ENCODE peak calls at places on chromosome 11, in six cellular contexts. G is pancreas; X is A549; E is stimulated activated CD4-positive, alpha-beta T cell treated with anti-CD3 and anti-CD28 coated beads, Interleukin-2, amount 100 ng/mL, for 24 hours; K is fibroblast of the conjunctiva; N is psoas muscle. Z is an unnamed sample.
A peak's percentile ranks its signal among the peaks of the same experiment; 100 is the strongest.

GRCh38 chr11:17537261-17537660 is 7.0 kb downstream of the USH1C start:
- DNase-seq in N (no peak), E (no peak), K (no peak), G (no peak), X (no peak), Z (no peak)

GRCh38 chr11:63769044-63769718 is 606 bp upstream of the ZFTA start:
- DNase-seq in G (peak; percentile 40), N (peak; percentile 52), E (peak; percentile 49), K (no peak), X (no peak), Z (no peak)

GRCh38 chr11:95459268-95460040 is 228.5 kb upstream of the SESN3 start:
- DNase-seq in X (no peak), E (no peak), N (no peak), K (no peak), G (peak; percentile 39), Z (no peak)

GRCh38 chr11:114972105-114972504 is 293.8 kb downstream of the NXPE2 start:
- DNase-seq in X (no peak), G (no peak), K (no peak), N (no peak), E (no peak), Z (no peak)

GRCh38 chr11:123546515-123546914 is 107.9 kb downstream of the SCN3B start:
- DNase-seq in N (no peak), E (no peak), X (peak; percentile 26), G (no peak), K (no peak), Z (no peak)

GRCh38 chr11:93444671-93445073 is 98.5 kb downstream of the SMCO4 start:
- DNase-seq in E (peak; percentile 17), N (no peak), K (no peak), X (no peak), G (peak; percentile 16), Z (no peak)

GRCh38 chr11:30710216-30710615 is 124.1 kb upstream of the MPPED2 start:
- DNase-seq in E (no peak), G (no peak), X (no peak), K (peak; percentile 13), N (no peak), Z (no peak)

GRCh38 chr11:116732740-116733385 is 39.9 kb downstream of the BUD13 start:
- DNase-seq in K (peak; percentile 53), N (peak; percentile 46), E (peak; percentile 69), X (peak; percentile 62), G (peak; percentile 59), Z (peak; percentile 63)

GRCh38 chr11:11396290-11397042 is 43.4 kb upstream of the CSNK2A3 start:
- DNase-seq in G (no peak), E (no peak), N (peak; percentile 23), K (peak; percentile 90), X (peak; percentile 50), Z (no peak)

GRCh38 chr11:1756791-1757771 is 6.6 kb downstream of the CTSD start:
- DNase-seq in K (no peak), N (peak; percentile 28), G (no peak), E (no peak), X (no peak), Z (no peak)

GRCh38 chr11:43904737-43905515 is 24.3 kb downstream of the ALKBH3 start:
- DNase-seq in E (no peak), X (no peak), G (no peak), N (no peak), K (no peak), Z (no peak)

GRCh38 chr11:2299773-2300172 is 1.9 kb downstream of the C11orf21 start:
- DNase-seq in N (no peak), G (no peak), X (no peak), K (no peak), E (no peak), Z (no peak)

GRCh38 chr11:125075242-125075625 is 12.1 kb downstream of the SLC37A2 start:
- DNase-seq in X (no peak), K (no peak), G (no peak), E (no peak), N (no peak), Z (no peak)

GRCh38 chr11:3014943-3015342 is 22.8 kb upstream of the NAP1L4 start:
- DNase-seq in E (no peak), N (no peak), K (no peak), G (no peak), X (no peak), Z (no peak)

Z was measured in mucosa of gallbladder.